ENCODE peak calls at places on chromosomes 4 and X, in six cellular contexts. O is IMR-90, F is A549, Q is SK-N-SH, C is K562, Z is HepG2. K is an unnamed sample.

GRCh38 chr4:114019276-114019971 is 40.0 kb upstream of the ARSJ start:
- DNase-seq in O (peak; percentile 21), F (no peak), Q (no peak), C (no peak), Z (no peak), K (no peak)

GRCh38 chrX:72348247-72348979 is 42.7 kb upstream of the CITED1 start:
- DNase-seq in O (no peak), F (no peak), Q (no peak), C (no peak), Z (no peak), K (no peak)

GRCh38 chr4:151922306-151922705 is 161.5 kb upstream of the GATB start:
- DNase-seq in O (peak; percentile 4), F (no peak), Q (no peak), C (no peak), Z (no peak), K (no peak)

GRCh38 chrX:68998716-68999115 is 166.5 kb downstream of the PJA1 start:
- DNase-seq in O (no peak), F (no peak), Q (no peak), C (no peak), Z (no peak), K (no peak)

GRCh38 chrX:17546356-17546755 is 171.4 kb downstream of the NHS start:
- DNase-seq in O (no peak), F (no peak), Q (no peak), C (no peak), Z (no peak), K (no peak)

GRCh38 chr4:100359433-100359832 is 158.4 kb downstream of the EMCN start:
- DNase-seq in O (no peak), F (no peak), Q (no peak), C (no peak), Z (no peak), K (no peak)

GRCh38 chrX:47231167-47231566 is 1.6 kb upstream of the USP11 start:
- DNase-seq in O (no peak), F (no peak), Q (no peak), C (no peak), Z (no peak), K (no peak)

GRCh38 chrX:101417981-101418841 is 10.2 kb downstream of the HNRNPH2 start:
- DNase-seq in O (no peak), F (no peak), Q (peak; percentile 74), C (no peak), Z (no peak), K (no peak)

GRCh38 chr4:70930530-70931256 is 28.5 kb downstream of the MOB1B start:
- DNase-seq in O (peak; percentile 19), F (no peak), Q (peak; percentile 52), C (peak; percentile 19), Z (no peak), K (no peak)

GRCh38 chr4:41287005-41287404 is 30.3 kb downstream of the UCHL1 start:
- DNase-seq in O (peak; percentile 48), F (peak; percentile 35), Q (no peak), C (no peak), Z (no peak), K (no peak)

GRCh38 chr4:84944952-84945351 is 21.5 kb downstream of the WDFY3 start:
- DNase-seq in O (peak; percentile 31), F (no peak), Q (no peak), C (no peak), Z (peak; percentile 48), K (no peak)

GRCh38 chr4:155964016-155964891 is 10.6 kb upstream of the CTSO start:
- DNase-seq in O (no peak), F (no peak), Q (no peak), C (no peak), Z (no peak), K (no peak)

GRCh38 chr4:7645956-7646355 is 211.2 kb upstream of the PSAPL1 start:
- DNase-seq in O (no peak), F (no peak), Q (no peak), C (no peak), Z (no peak), K (no peak)

GRCh38 chrX:29535212-29536162 is 679.9 kb upstream of the MAGEB2 start:
- DNase-seq in O (peak; percentile 31), F (peak; percentile 74), Q (no peak), C (no peak), Z (no peak), K (no peak)

GRCh38 chr4:140108243-140108642 is 45.7 kb downstream of the MAML3 start:
- DNase-seq in O (no peak), F (no peak), Q (no peak), C (no peak), Z (no peak), K (no peak)

GRCh38 chr4:76708986-76709385 is 189.0 kb downstream of the SOWAHB start:
- DNase-seq in O (no peak), F (no peak), Q (no peak), C (no peak), Z (no peak), K (no peak)

GRCh38 chr4:165058676-165059075 is 5.0 kb downstream of the TRIM75 start:
- DNase-seq in O (no peak), F (no peak), Q (no peak), C (no peak), Z (no peak), K (no peak)

GRCh38 chrX:153340111-153340510 is 6.2 kb downstream of the ZNF275 start:
- DNase-seq in O (no peak), F (no peak), Q (no peak), C (peak; percentile 28), Z (no peak), K (no peak)

GRCh38 chr4:68021185-68021584 is 57.9 kb upstream of the TMPRSS11A start:
- DNase-seq in O (no peak), F (no peak), Q (no peak), C (no peak), Z (no peak), K (no peak)

GRCh38 chr4:41882622-41883347 is 52.4 kb upstream of the TMEM33 start:
- DNase-seq in O (peak; percentile 23), F (peak; percentile 21), Q (peak; percentile 90), C (peak; percentile 77), Z (no peak), K (no peak)

GRCh38 chrX:17692709-17693346 is 44.5 kb upstream of the SCML1 start:
- DNase-seq in O (peak; percentile 84), F (no peak), Q (no peak), C (peak; percentile 5), Z (no peak), K (no peak)

GRCh38 chr4:47373729-47374128 is 89.8 kb downstream of the COMMD8 start:
- DNase-seq in O (no peak), F (no peak), Q (no peak), C (no peak), Z (no peak), K (no peak)

GRCh38 chrX:87572911-87573310 is 55.3 kb downstream of the KLHL4 start:
- DNase-seq in O (no peak), F (no peak), Q (no peak), C (no peak), Z (no peak), K (no peak)

GRCh38 chrX:70481871-70482270 is 37.2 kb downstream of the DLG3 start:
- DNase-seq in O (no peak), F (no peak), Q (no peak), C (no peak), Z (no peak), K (no peak)

GRCh38 chrX:7139202-7140081 is 8.1 kb upstream of the STS start:
- DNase-seq in O (peak; percentile 92), F (no peak), Q (no peak), C (no peak), Z (no peak), K (no peak)

DNA sequence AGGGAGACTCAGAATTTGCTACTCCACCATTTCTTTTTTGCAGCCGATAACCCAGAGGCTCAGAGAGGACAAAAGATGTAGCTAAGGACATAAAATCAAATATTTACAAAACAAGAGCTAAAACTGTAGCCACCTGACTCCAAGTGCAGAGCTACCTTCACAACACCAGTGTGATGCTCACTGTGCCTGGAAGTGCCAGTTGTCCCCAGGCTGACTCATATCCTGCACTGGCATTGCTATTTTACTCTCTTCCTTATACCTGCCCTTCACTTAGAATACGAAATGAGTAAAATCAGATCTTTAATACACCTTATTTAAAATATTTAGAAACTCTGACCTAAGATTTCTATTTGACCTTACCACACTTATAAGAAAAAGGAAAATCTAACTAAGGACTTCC is 39.5 kb downstream of the SLC7A11 start:
- DNase-seq in O (no peak), F (peak; percentile 49), Q (no peak), C (no peak), Z (no peak), K (no peak)
- TF ChIP-seq SMC3 in O (no peak), F (no peak), Q (no peak), C (no peak), Z (no peak), K (no peak)

GRCh38 chr4:1364748-1365147 is 17.7 kb downstream of the UVSSA start:
- DNase-seq in O (no peak), F (no peak), Q (no peak), C (no peak), Z (no peak), K (no peak)

GRCh38 chr4:1367230-1367935 is 20.4 kb downstream of the UVSSA start:
- DNase-seq in O (no peak), F (no peak), Q (no peak), C (no peak), Z (no peak), K (no peak)

GRCh38 chr4:1366371-1367229 is 19.6 kb downstream of the UVSSA start:
- DNase-seq in O (no peak), F (no peak), Q (no peak), C (no peak), Z (no peak), K (no peak)

GRCh38 chr4:1364217-1364616 is 17.2 kb downstream of the UVSSA start:
- DNase-seq in O (no peak), F (no peak), Q (no peak), C (no peak), Z (no peak), K (no peak)

GRCh38 chr4:1365271-1366178 is 18.5 kb downstream of the UVSSA start:
- DNase-seq in O (no peak), F (no peak), Q (no peak), C (no peak), Z (no peak), K (no peak)
- TF ChIP-seq SMC3 in O (no peak), F (no peak), Q (no peak), C (peak; percentile 16), Z (no peak), K (no peak)

GRCh38 chr4:185709802-185710486 is 102.0 kb downstream of the SORBS2 start:
- DNase-seq in O (no peak), F (no peak), Q (no peak), C (no peak), Z (peak; percentile 74), K (no peak)
- TF ChIP-seq SMC3 in O (no peak), F (no peak), Q (no peak), C (no peak), Z (no peak), K (no peak)

GRCh38 chr4:2303121-2303685 is 41.3 kb upstream of the MXD4 start:
- DNase-seq in O (no peak), F (no peak), Q (no peak), C (no peak), Z (no peak), K (no peak)

GRCh38 chr4:2304877-2305561 is 43.1 kb upstream of the MXD4 start:
- DNase-seq in O (no peak), F (no peak), Q (no peak), C (no peak), Z (no peak), K (no peak)

GRCh38 chr4:2304321-2304876 is 42.5 kb upstream of the MXD4 start:
- DNase-seq in O (no peak), F (no peak), Q (no peak), C (no peak), Z (no peak), K (no peak)

GRCh38 chr4:2302387-2303119 is 40.6 kb upstream of the MXD4 start:
- DNase-seq in O (no peak), F (peak; percentile 32), Q (no peak), C (no peak), Z (no peak), K (no peak)

GRCh38 chr4:2303686-2304320 is 41.9 kb upstream of the MXD4 start:
- DNase-seq in O (no peak), F (no peak), Q (no peak), C (no peak), Z (no peak), K (no peak)
- TF ChIP-seq SMC3 in O (no peak), F (no peak), Q (no peak), C (no peak), Z (no peak), K (no peak)